ENCODE peak calls at places on chromosomes 6 and 20, in ten cellular contexts. N is left lung; E is HCT116; Q is CD4-positive, CD25-positive, alpha-beta regulatory T cell; G is A549; U is upper lobe of left lung; W is CD8-positive, alpha-beta T cell; X is cardiac muscle cell; H is spleen; R is psoas muscle. T is an unnamed sample.

GRCh38 chr6:165663283-165663735 is 268 bp upstream of the PDE10A start:
- DNase-seq in G (peak; percentile 38), N (peak; percentile 62), R (no peak), H (no peak), U (no peak), X (peak; percentile 82), E (no peak), W (no peak), Q (peak; percentile 7), T (no peak)

GRCh38 chr20:43904195-43904594 is 10.5 kb upstream of the TOX2 start:
- DNase-seq in N (no peak), Q (no peak), U (no peak), H (no peak), R (no peak), W (no peak), E (no peak), G (no peak), X (no peak), T (no peak)

GRCh38 chr6:95923518-95923917 is 92.3 kb upstream of the FUT9 start:
- DNase-seq in R (no peak), G (no peak), N (no peak), U (no peak), X (no peak), Q (peak; percentile 10), H (no peak), E (peak; percentile 7), W (no peak), T (no peak)

GRCh38 chr6:13710552-13711383 is 867 bp downstream of the RANBP9 start:
- DNase-seq in Q (peak; percentile 46), W (peak; percentile 28), N (peak; percentile 91), R (peak; percentile 69), U (peak; percentile 63), G (no peak), H (peak; percentile 93), X (no peak), E (no peak), T (peak; percentile 71)

GRCh38 chr6:169971171-169971861 is 219.9 kb downstream of the ERMARD start:
- DNase-seq in N (peak; percentile 78), G (no peak), W (no peak), U (no peak), X (no peak), H (peak; percentile 73), R (no peak), E (no peak), Q (no peak), T (peak; percentile 44)

GRCh38 chr6:29790626-29791025 is 37.0 kb upstream of the HLA-G start:
- DNase-seq in W (no peak), X (no peak), H (no peak), E (peak; percentile 85), U (no peak), Q (no peak), N (no peak), G (no peak), R (no peak), T (no peak)

GRCh38 chr6:155319902-155320301 is 5.6 kb upstream of the TFB1M start:
- DNase-seq in U (no peak), E (no peak), G (no peak), X (no peak), R (no peak), W (no peak), H (no peak), N (no peak), Q (no peak), T (no peak)

GRCh38 chr6:26576407-26576843 is 20.3 kb upstream of the ABT1 start:
- DNase-seq in W (no peak), R (no peak), N (no peak), G (no peak), X (peak; percentile 6), Q (no peak), H (no peak), U (no peak), E (no peak), T (no peak)

GRCh38 chr20:57523782-57524181 is 1.2 kb downstream of the CTCFL start:
- DNase-seq in W (no peak), E (no peak), N (no peak), H (no peak), Q (no peak), G (no peak), U (no peak), R (no peak), X (no peak), T (no peak)

DNA sequence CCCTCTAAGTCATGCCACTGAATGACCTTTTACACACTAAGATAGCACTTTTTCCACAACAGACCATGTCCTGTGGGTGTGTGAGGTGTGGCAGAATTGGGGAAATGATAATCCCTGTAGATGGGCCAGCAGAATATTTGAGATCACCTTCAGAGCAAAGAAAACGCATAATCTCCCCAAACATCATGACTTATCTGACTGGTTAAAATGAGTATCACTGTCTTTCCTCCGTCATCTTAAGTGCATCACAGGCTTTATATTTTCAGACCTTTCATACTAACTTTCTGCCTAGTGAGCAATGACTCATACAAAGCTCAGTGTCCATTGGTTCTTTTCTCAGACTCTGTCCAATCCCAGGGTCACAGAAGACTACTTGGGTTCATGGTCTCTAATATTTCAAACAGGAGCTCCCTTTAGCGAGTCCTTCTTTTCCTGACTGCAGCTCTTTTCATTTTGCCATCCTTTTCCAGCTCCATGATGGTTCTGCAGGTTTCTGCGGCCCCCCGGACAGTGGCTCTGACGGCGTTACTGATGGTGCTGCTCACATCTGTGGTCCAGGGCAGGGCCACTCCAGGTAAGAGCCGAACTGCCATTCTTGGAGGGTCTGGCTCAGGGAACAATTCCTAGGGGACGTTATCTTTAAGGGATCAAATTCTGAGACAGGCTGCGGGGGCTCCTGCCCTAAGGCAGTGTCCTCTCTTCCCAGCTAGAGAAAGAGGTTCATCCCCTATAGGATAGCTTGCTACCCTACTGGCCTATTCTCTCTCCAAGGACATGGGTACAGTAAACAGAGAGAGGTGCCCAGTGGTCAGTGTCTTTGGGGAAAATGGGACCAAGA is at the start of gene HLA-DPB1:
- DNase-seq in G (peak; percentile 28), E (peak; percentile 52), H (peak; percentile 78), N (no peak), R (no peak), Q (peak; percentile 90), X (peak; percentile 75), W (no peak), U (peak; percentile 44), T (no peak)
- H3K27ac ChIP-seq in G (no peak within 1 kb of the TSS), E (no peak within 1 kb of the TSS), H (peak within 1 kb of the TSS; percentile 89), N (peak within 1 kb of the TSS; percentile 83), R (peak within 1 kb of the TSS; percentile 53), Q (peak within 1 kb of the TSS; percentile 84), X (no peak within 1 kb of the TSS), W (peak within 1 kb of the TSS; percentile 66), U (peak within 1 kb of the TSS; percentile 89), T (peak within 1 kb of the TSS; percentile 90)

GRCh38 chr20:53722515-53723036 is 128.9 kb upstream of the ZNF217 start:
- DNase-seq in U (no peak), G (no peak), Q (no peak), R (no peak), E (no peak), W (no peak), X (no peak), H (no peak), N (no peak), T (no peak)

GRCh38 chr20:53728359-53728758 is 134.7 kb upstream of the ZNF217 start:
- DNase-seq in G (no peak), R (no peak), U (no peak), W (no peak), X (no peak), E (no peak), N (no peak), H (no peak), Q (no peak), T (no peak)

GRCh38 chr20:53723045-53723444 is 129.4 kb upstream of the ZNF217 start:
- DNase-seq in H (no peak), N (no peak), U (no peak), E (no peak), Q (no peak), X (no peak), R (no peak), G (no peak), W (no peak), T (no peak)

GRCh38 chr20:53723621-53724020 is 130.0 kb upstream of the ZNF217 start:
- DNase-seq in R (no peak), U (no peak), E (no peak), H (no peak), N (no peak), Q (no peak), W (no peak), G (no peak), X (no peak), T (no peak)

GRCh38 chr20:53725575-53725970 is 131.9 kb upstream of the ZNF217 start:
- DNase-seq in H (no peak), U (no peak), Q (no peak), X (no peak), E (no peak), N (no peak), G (no peak), R (no peak), W (no peak), T (no peak)
- H3K27ac ChIP-seq in H (no peak overlapping the region), U (no peak overlapping the region), Q (no peak overlapping the region), X (no peak overlapping the region), E (no peak overlapping the region), N (no peak overlapping the region), G (no peak overlapping the region), R (no peak overlapping the region), W (no peak overlapping the region), T (no peak overlapping the region)

GRCh38 chr6:51571168-51571567 is 516.2 kb downstream of the PKHD1 start:
- DNase-seq in H (no peak), W (no peak), G (no peak), X (no peak), U (no peak), Q (no peak), N (no peak), R (no peak), E (no peak), T (no peak)
- H3K27ac ChIP-seq in H (no peak overlapping the region), W (no peak overlapping the region), G (no peak overlapping the region), X (no peak overlapping the region), U (no peak overlapping the region), Q (no peak overlapping the region), N (no peak overlapping the region), R (no peak overlapping the region), E (no peak overlapping the region), T (no peak overlapping the region)

GRCh38 chr6:106082735-106083398 is 3.3 kb upstream of the PRDM1 start:
- DNase-seq in E (no peak), W (no peak), R (no peak), H (no peak), G (no peak), X (no peak), N (no peak), U (no peak), Q (peak; percentile 55), T (no peak)
- H3K27ac ChIP-seq in E (no peak overlapping the region), W (no peak overlapping the region), R (no peak overlapping the region), H (no peak overlapping the region), G (peak overlapping the region; percentile 37), X (no peak overlapping the region), N (no peak overlapping the region), U (no peak overlapping the region), Q (peak overlapping the region; percentile 20), T (no peak overlapping the region)

GRCh38 chr6:3748208-3748701 is 3.3 kb downstream of the PXDC1 start:
- DNase-seq in Q (peak; percentile 37), W (no peak), G (peak; percentile 86), H (no peak), R (peak; percentile 89), U (peak; percentile 67), E (peak; percentile 53), X (peak; percentile 75), N (peak; percentile 69), T (peak; percentile 70)
- H3K27ac ChIP-seq in Q (no peak overlapping the region), W (no peak overlapping the region), G (peak overlapping the region; percentile 41), H (no peak overlapping the region), R (peak overlapping the region; percentile 91), U (peak overlapping the region; percentile 23), E (no peak overlapping the region), X (no peak overlapping the region), N (peak overlapping the region; percentile 98), T (peak overlapping the region; percentile 99)

T was measured in lower lobe of right lung.